ENCODE peak calls at places on chromosomes 6 and 20, in six cellular contexts. D is OCI-LY7, A is Kasumi-1, Q is H9, H is lower leg skin, W is caudate nucleus. E is an unnamed sample.
A peak's percentile ranks its signal among the peaks of the same experiment; 100 is the strongest.

GRCh38 chr6:73309784-73310502 is 44.1 kb downstream of the DPPA5 start:
- DNase-seq in D (peak; percentile 81), A (peak; percentile 80), Q (peak; percentile 68), H (no peak), W (no peak), E (peak; percentile 71)

GRCh38 chr6:168528457-168529095 is 87.6 kb downstream of the SMOC2 start:
- DNase-seq in D (peak; percentile 28), A (no peak), Q (no peak), H (no peak), W (no peak), E (no peak)

GRCh38 chr6:113457156-113457555 is 400.0 kb upstream of the MARCKS start:
- DNase-seq in D (no peak), A (no peak), Q (no peak), H (no peak), W (no peak), E (peak; percentile 29)

GRCh38 chr6:158321960-158322359 is 9.7 kb downstream of the TULP4 start:
- DNase-seq in D (no peak), A (no peak), Q (no peak), H (no peak), W (no peak), E (no peak)

GRCh38 chr20:10714236-10714975 is 40.6 kb upstream of the JAG1 start:
- DNase-seq in D (no peak), A (no peak), Q (no peak), H (no peak), W (no peak), E (no peak)

GRCh38 chr20:47642118-47642517 is 140.4 kb downstream of the NCOA3 start:
- DNase-seq in D (no peak), A (no peak), Q (no peak), H (no peak), W (no peak), E (no peak)

GRCh38 chr6:93136111-93136510 is 283.2 kb downstream of the EPHA7 start:
- DNase-seq in D (no peak), A (no peak), Q (no peak), H (no peak), W (no peak), E (no peak)

GRCh38 chr6:165422192-165422591 is 112.8 kb upstream of the C6orf118 start:
- DNase-seq in D (no peak), A (no peak), Q (no peak), H (no peak), W (no peak), E (no peak)

GRCh38 chr6:169162249-169162967 is 91.2 kb downstream of the THBS2 start:
- DNase-seq in D (no peak), A (no peak), Q (no peak), H (no peak), W (no peak), E (peak; percentile 66)

GRCh38 chr6:30743099-30744053 is 889 bp upstream of the FLOT1 start:
- DNase-seq in D (no peak), A (peak; percentile 60), Q (no peak), H (no peak), W (no peak), E (peak; percentile 37)

GRCh38 chr20:16588241-16588640 is 15.0 kb upstream of the KIF16B start:
- DNase-seq in D (no peak), A (no peak), Q (no peak), H (no peak), W (no peak), E (no peak)

GRCh38 chr20:36147707-36148106 is 6.8 kb upstream of the EPB41L1 start:
- DNase-seq in D (no peak), A (no peak), Q (no peak), H (no peak), W (no peak), E (no peak)

GRCh38 chr6:153465050-153465449 is 334.0 kb upstream of the RGS17 start:
- DNase-seq in D (no peak), A (no peak), Q (no peak), H (no peak), W (no peak), E (no peak)

GRCh38 chr6:45647341-45648138 is 269.8 kb upstream of the SUPT3H start:
- DNase-seq in D (no peak), A (peak; percentile 12), Q (no peak), H (no peak), W (no peak), E (no peak)

GRCh38 chr6:14658909-14659561 is 541.5 kb downstream of the CD83 start:
- DNase-seq in D (no peak), A (peak; percentile 81), Q (no peak), H (peak; percentile 32), W (no peak), E (no peak)

GRCh38 chr20:10721112-10721896 is 47.5 kb upstream of the JAG1 start:
- DNase-seq in D (no peak), A (no peak), Q (no peak), H (no peak), W (no peak), E (no peak)